ENCODE peak calls at places on chromosomes 4 and X, in six cellular contexts. K is fibroblast of lung; V is fibroblast of the aortic adventitia; J is CD8-positive, alpha-beta T cell; I is OCI-LY7; R is epithelial cell of esophagus. U is an unnamed sample.

GRCh38 chrX:134396174-134396573 is 63.8 kb upstream of the HPRT1 start:
- DNase-seq in K (no peak), V (peak), J (no peak), I (peak), R (peak), U (no peak)

GRCh38 chrX:93591398-93591797 is 82.0 kb downstream of the NAP1L3 start:
- DNase-seq in K (no peak), V (no peak), J (no peak), I (no peak), R (no peak), U (no peak)

GRCh38 chrX:17549005-17549685 is 174.1 kb downstream of the NHS start:
- DNase-seq in K (no peak), V (no peak), J (no peak), I (no peak), R (no peak), U (no peak)

GRCh38 chrX:107574054-107574683 is 54.1 kb upstream of the PRPS1 start:
- DNase-seq in K (peak), V (peak), J (no peak), I (no peak), R (peak), U (no peak)

GRCh38 chrX:131072871-131073571 is 14.9 kb downstream of the ARHGAP36 start:
- DNase-seq in K (no peak), V (no peak), J (no peak), I (no peak), R (no peak), U (no peak)

GRCh38 chr4:20618729-20619128 is 81.5 kb upstream of the PACRGL start:
- DNase-seq in K (no peak), V (no peak), J (no peak), I (no peak), R (no peak), U (no peak)

GRCh38 chrX:418927-419729 is 32.4 kb upstream of the PPP2R3B start:
- DNase-seq in K (no peak), V (no peak), J (no peak), I (no peak), R (no peak), U (no peak)

GRCh38 chr4:137451150-137451850 is 81.0 kb downstream of the PCDH18 start:
- DNase-seq in K (peak), V (peak), J (no peak), I (no peak), R (no peak), U (no peak)

GRCh38 chr4:108838451-108838850 is 75.6 kb upstream of the ETNPPL start:
- DNase-seq in K (no peak), V (no peak), J (no peak), I (no peak), R (no peak), U (no peak)

GRCh38 chr4:155600246-155600645 is 66.4 kb upstream of the GUCY1A1 start:
- DNase-seq in K (peak), V (no peak), J (no peak), I (no peak), R (no peak), U (no peak)

GRCh38 chr4:40331092-40331824 is 3.9 kb upstream of the CHRNA9 start:
- DNase-seq in K (no peak), V (peak), J (no peak), I (no peak), R (no peak), U (no peak)